ENCODE peak calls at places on chromosomes 11 and 22, in four cellular contexts. S is HepG2, U is body of pancreas, Q is heart left ventricle. F is an unnamed sample. For H3K4me1 and H3K36me3, the result is how much of the 10 kb centered on the place peaks cover.

GRCh38 chr22:48845356-48845936 is 982.2 kb downstream of the BRD1 start:
- DNase-seq in S (no peak), Q (no peak), U (no peak), F (no peak)

GRCh38 chr11:27700351-27701261 is at the start of gene BDNF:
- DNase-seq in U (no peak), Q (no peak), S (no peak), F (peak)

GRCh38 chr11:122803716-122804115 is 34.6 kb upstream of the CRTAM start:
- DNase-seq in S (no peak), U (no peak), Q (no peak), F (no peak)

GRCh38 chr22:47655930-47656329 is 893.5 kb downstream of the TBC1D22A start:
- DNase-seq in Q (no peak), S (no peak), U (no peak), F (no peak)

GRCh38 chr11:125938418-125938817 is 7.4 kb upstream of the VSIG10L2 start:
- DNase-seq in Q (no peak), S (no peak), U (no peak), F (no peak)

GRCh38 chr11:26283852-26284421 is 48.0 kb upstream of the ANO3 start:
- DNase-seq in Q (no peak), U (no peak), S (no peak), F (no peak)

GRCh38 chr11:69466039-69466438 is 15.4 kb upstream of the LINC01488 start:
- DNase-seq in Q (no peak), U (no peak), S (no peak), F (peak)

GRCh38 chr11:10394229-10395100 is 60.6 kb upstream of the AMPD3 start:
- DNase-seq in Q (no peak), S (peak), U (no peak), F (no peak)

GRCh38 chr11:58757449-58757848 is 25.7 kb upstream of the GLYAT start:
- DNase-seq in S (no peak), Q (no peak), U (no peak), F (no peak)

GRCh38 chr11:79066456-79067354 is 374.1 kb downstream of the TENM4 start:
- DNase-seq in U (no peak), S (no peak), Q (no peak), F (no peak)

GRCh38 chr11:34609850-34610249 is 11.0 kb upstream of the EHF start:
- DNase-seq in S (peak), U (no peak), Q (no peak), F (no peak)

GRCh38 chr11:111366560-111367410 is 12.3 kb downstream of the POU2AF1 start:
- DNase-seq in U (no peak), S (no peak), Q (no peak), F (no peak)

GRCh38 chr11:111364503-111364902 is 14.6 kb downstream of the POU2AF1 start:
- DNase-seq in S (no peak), U (no peak), Q (no peak), F (no peak)

GRCh38 chr11:111363985-111364384 is 15.1 kb downstream of the POU2AF1 start:
- DNase-seq in Q (no peak), U (no peak), S (no peak), F (no peak)

GRCh38 chr11:111367411-111368284 is 11.4 kb downstream of the POU2AF1 start:
- DNase-seq in Q (no peak), U (no peak), S (no peak), F (no peak)

DNA sequence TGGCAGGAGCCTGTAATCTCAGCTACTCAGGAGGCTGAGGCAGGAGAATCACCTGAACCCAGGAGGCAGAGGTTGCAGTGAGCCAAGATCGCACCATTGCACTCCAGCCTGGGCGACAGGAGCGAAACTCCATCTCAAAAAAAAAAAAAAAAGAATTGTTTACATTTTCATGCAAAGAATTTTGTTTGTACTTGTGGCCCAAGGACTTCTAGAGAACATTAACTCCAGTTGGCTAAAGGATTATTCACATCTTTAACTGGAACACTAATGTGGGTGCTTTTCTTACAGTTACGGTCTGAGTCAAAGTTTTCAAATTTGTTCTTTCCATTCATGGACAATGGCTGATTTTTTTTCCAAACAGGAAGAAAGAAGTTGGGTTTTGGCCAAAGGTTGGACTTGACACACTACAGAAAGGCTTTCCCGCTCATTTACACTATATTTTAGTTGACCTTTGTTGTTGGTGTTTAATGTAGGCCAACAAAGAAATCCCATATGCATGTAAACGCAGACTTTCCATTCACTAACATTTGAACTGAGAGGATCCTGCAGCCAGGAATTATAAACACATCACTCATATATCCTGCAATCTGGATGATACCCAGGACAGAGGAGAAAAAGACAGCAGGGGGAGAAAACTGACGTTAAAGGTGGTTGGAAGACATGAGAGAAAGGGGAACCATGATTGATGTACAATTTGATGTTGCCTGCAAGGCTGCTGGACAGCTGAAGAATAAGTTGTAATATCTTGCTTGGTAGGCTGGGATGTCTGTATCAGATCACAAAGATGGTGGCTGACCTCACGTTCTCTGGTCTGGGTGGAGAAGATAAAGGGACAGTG is 13.1 kb downstream of the POU2AF1 start:
- DNase-seq in S (peak), U (no peak), Q (no peak), F (no peak)
- H3K4me1 ChIP-seq in S (half or more), U (half or more), Q (under half), F (under half)

DNA sequence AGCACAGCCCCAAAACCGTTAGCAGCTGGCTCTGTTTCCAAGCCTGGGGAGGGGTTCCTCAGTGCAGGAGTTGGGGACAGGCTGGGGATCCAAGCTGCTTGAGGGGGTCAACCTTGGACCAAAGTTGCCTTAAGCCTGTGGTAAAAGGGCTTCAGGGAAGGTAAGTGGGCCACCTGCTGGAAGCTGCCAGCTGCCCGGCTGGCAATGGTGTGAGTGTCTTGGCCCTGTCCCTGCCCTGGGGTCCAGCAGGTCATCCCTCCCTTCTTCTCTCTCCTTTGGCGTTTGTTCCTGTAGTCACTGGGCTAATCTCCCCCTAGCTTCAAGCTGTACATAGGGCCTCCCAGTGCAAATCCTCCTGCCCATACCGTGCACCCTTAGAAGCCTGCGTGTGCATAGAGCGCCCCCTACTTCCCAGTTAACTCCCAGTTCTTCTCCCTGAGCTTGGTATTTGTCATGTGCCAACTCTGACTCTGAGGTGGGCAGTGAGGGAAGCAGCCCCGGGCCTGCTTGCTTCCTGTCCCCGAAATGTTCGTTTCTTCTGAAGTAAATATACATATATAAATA is 4.4 kb downstream of the TMEM258 start:
- DNase-seq in U (peak), S (peak), Q (no peak), F (peak)
- H3K36me3 ChIP-seq in U (under half), S (under half), Q (half or more), F (under half)

DNA sequence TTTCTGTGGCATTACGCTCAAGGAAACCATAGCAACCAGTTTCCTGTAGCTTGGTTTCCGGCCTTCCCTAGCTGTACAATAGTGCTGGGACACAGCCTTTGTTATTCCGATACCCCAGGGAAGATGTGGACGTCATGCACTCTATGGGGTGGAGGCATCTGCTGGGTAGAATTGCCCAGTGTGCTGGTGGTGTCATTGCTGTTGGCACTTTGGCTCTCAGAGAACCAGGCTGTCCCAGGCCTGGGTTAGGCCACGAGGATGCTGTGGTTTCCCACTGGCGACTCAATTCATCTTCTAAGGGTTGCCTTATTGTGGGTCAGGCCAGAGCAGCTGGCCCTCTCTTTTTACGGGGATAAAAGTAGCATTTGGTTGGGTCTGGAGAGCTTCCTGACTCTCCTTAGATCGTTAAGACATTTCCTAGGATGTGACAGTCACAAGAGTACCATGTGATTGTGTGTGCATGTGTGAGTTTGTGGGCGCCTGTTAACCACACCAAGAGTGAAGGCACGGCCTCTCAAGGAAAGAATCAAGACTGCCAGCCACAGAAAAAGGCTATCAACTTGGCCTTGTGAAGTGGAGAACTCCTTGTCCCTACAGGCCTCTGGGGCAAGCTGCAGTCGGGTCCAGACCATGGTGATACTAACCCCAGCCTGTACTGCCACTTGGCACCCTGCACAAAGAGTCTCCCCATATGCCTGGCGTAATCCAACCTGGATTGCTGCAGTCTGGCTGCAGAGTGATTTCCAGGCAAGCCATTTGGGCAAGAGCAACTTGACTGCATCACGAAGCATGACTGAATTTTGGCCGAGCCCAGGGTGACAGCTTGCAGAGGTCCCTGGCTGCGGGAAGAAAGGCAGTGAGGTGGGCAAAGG is 35.9 kb upstream of the NAV2 start:
- DNase-seq in Q (peak), S (no peak), U (no peak), F (no peak)
- H3K4me1 ChIP-seq in Q (under half), S (under half), U (under half), F (under half)

DNA sequence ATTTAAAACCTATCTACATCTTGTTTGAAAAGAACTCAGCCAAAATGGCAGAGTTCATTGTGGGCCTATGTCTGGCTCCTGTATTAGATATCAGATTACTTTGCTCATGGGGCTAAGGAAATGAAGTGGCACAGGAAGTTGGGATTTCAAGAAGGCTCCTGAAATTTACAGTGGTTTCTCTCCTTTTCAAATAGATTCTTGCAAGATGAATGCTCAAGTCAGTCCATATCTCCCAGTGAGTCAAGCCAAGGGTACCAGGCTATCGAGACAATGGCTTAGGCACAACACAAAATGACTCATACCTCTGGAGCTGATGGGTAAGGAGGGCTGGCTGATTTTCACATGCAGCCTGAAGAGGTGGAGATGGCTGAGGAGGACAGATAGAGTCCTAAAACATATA is 24.1 kb upstream of the APOA1 start:
- DNase-seq in S (no peak), Q (no peak), U (no peak), F (no peak)
- H3K36me3 ChIP-seq in S (under half), Q (half or more), U (under half), F (under half)

DNA sequence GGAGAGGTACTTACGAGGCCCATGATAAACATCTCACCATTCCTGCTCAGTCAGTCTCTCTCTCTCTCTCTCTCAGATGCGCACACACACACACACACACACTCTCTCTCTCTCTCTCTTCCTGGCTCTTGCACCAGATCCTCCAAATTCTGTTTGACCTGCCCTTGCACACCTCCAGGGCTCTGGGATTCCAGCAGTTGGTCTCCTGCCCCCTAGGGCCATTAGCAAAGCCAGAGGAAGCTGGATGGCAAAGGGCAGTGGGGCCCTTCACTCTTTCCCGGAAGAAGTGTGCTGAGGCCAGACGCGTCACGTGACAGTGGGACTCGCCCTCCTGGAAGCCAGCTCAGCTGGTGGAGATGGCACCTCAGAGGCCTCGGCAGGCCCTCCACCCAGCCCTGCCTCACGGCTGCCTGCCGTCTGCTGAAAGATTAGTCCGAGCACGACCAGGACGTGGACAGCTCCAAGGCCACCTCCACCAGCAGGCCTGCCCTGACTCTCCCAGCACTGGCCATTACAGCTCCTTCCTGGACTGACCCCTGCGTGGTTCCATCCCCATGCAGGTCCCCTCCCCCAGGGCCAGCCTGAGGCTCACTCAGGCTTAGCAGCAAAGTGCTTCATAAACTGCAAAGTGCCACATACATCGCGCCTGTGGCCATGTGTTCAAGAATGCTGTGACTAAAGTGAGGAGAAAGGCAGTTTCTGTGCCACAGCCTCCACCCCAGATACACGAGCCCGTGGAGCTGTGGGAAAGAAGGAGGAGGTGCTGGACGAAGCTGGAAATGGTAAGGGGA is 3.7 kb downstream of the PDGFB start:
- DNase-seq in Q (peak), U (peak), S (peak), F (peak)
- H3K4me1 ChIP-seq in Q (half or more), U (half or more), S (under half), F (under half)

GRCh38 chr22:39524089-39524752 is 3.9 kb downstream of the ATF4 start:
- DNase-seq in S (no peak), U (no peak), Q (no peak), F (no peak)

GRCh38 chr22:39524753-39525657 is 4.6 kb downstream of the ATF4 start:
- DNase-seq in S (no peak), Q (no peak), U (no peak), F (no peak)

GRCh38 chr22:39527481-39527961 is 5.0 kb downstream of the RPS19BP1 start:
- DNase-seq in S (peak), Q (no peak), U (peak), F (peak)

GRCh38 chr22:39526736-39527171 is 5.8 kb downstream of the RPS19BP1 start:
- DNase-seq in U (no peak), S (no peak), Q (no peak), F (no peak)

GRCh38 chr22:39525658-39525975 is 5.3 kb downstream of the ATF4 start:
- DNase-seq in Q (no peak), U (no peak), S (no peak), F (no peak)
- H3K36me3 ChIP-seq in Q (under half), U (under half), S (under half), F (under half)

GRCh38 chr22:24555496-24556253 is at the start of gene SNRPD3:
- DNase-seq in U (peak), Q (peak), S (peak), F (peak)

GRCh38 chr22:24553597-24554315 is 1.2 kb downstream of the GUCD1 start:
- DNase-seq in U (peak), Q (peak), S (peak), F (peak)

GRCh38 chr22:24550902-24551229 is 4.1 kb downstream of the GUCD1 start:
- DNase-seq in Q (no peak), S (no peak), U (no peak), F (no peak)

GRCh38 chr22:24555160-24555495 is 190 bp upstream of the GUCD1 start:
- DNase-seq in S (peak), Q (peak), U (peak), F (peak)

DNA sequence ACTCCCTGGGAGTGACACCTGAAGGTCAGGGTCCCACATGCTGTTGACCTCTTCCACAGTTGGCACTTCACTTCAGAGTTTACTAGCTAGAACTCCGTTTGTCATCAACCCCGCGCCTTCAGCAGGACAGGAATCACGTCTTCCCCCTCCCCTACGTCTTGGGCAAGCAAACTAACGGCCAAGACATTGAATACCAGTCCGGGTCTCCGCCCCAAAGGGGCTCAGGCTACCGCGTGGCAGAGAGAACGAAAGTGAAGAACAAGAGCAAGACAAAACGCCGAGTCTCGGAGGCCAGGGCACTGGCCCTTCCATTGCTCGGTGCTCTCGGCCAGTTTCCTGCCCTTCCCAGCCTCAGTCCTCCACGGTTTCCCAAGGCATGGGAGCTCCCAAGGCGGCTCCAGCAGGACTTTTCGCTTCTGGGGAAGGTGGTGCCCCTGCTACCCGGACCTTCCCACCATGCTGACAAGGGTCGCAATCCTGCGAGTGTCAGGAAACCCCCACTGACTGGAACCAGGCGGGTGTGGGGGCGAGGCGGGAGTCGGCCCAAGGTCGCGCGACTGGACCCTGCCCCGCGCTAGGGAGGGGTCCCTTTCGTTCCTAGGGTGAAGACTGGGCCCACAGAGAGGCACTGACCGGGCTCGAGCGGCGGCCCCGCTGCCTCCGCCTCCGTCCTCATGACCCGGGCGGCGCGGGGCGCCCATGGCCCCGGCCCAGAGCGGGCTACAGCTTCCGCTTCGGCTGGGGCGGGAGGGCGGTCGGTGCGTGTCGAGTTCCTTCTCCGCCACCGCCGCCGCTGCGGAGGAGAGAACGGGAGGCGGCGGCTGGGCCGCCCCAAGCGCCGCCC is at the start of gene GUCD1:
- DNase-seq in Q (no peak), S (no peak), U (peak), F (no peak)
- H3K4me1 ChIP-seq in Q (half or more), S (half or more), U (half or more), F (under half)

DNA sequence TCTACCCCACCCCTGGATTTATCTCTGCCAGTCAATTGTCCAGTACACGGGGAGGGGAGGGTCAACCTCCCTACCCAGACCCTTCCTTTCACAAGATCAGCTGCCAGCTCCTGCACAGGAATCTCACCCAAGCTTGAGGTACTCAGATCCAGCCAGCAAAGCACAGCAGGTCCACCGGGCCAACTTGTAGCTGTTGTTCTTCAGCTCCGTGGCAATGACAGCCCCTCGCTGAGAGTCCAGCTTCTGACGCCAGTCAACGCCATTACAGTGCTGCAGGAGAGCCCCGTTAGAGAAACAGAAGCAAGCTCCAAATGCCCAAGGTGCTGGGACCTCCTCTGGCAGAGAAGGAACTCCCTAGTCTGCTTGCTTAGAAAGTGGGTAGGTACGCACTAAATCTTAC is 5.5 kb upstream of the FOXRED2 start:
- DNase-seq in S (no peak), U (no peak), Q (no peak), F (no peak)
- H3K36me3 ChIP-seq in S (under half), U (half or more), Q (half or more), F (under half)

F was measured in small intestine.